ENCODE peak calls at places on chromosomes 1 and 21, in seven cellular contexts. I, Y, X, C, S, V and M are unnamed samples.

GRCh38 chr1:6245086-6245868 is 1.3 kb downstream of the HES3 start:
- DNase-seq in I (peak; percentile 92), Y (peak; percentile 85), X (peak; percentile 87), C (peak; percentile 65), S (peak; percentile 51), V (peak; percentile 83), M (peak; percentile 92)

GRCh38 chr1:23290811-23291565 is 53.1 kb downstream of the HNRNPR start:
- DNase-seq in I (no peak), Y (no peak), X (no peak), C (no peak), S (no peak), V (no peak), M (no peak)

GRCh38 chr1:53246261-53247134 is 8.2 kb upstream of the MAGOH start:
- DNase-seq in I (no peak), Y (no peak), X (no peak), C (no peak), S (no peak), V (no peak), M (no peak)

GRCh38 chr1:154863702-154864174 is 6.3 kb downstream of the KCNN3 start:
- DNase-seq in I (peak; percentile 74), Y (no peak), X (no peak), C (no peak), S (no peak), V (peak; percentile 88), M (no peak)

GRCh38 chr1:110155878-110156522 is 5.7 kb downstream of the SLC6A17 start:
- DNase-seq in I (peak; percentile 79), Y (no peak), X (peak; percentile 58), C (no peak), S (peak; percentile 22), V (no peak), M (no peak)

GRCh38 chr1:224540535-224540934 is 75.6 kb upstream of the CNIH3 start:
- DNase-seq in I (no peak), Y (no peak), X (no peak), C (no peak), S (no peak), V (no peak), M (no peak)

GRCh38 chr1:162772571-162773154 is 17.8 kb upstream of the HSD17B7 start:
- DNase-seq in I (no peak), Y (no peak), X (no peak), C (no peak), S (no peak), V (no peak), M (no peak)

GRCh38 chr1:52707927-52708655 is 9.9 kb upstream of the COA7 start:
- DNase-seq in I (no peak), Y (no peak), X (no peak), C (no peak), S (no peak), V (no peak), M (peak; percentile 80)

GRCh38 chr21:45845063-45845789 is 136.3 kb upstream of the COL6A1 start:
- DNase-seq in I (no peak), Y (no peak), X (no peak), C (no peak), S (no peak), V (peak; percentile 6), M (no peak)

GRCh38 chr1:226654046-226654445 is 85.0 kb downstream of the ITPKB start:
- DNase-seq in I (no peak), Y (peak; percentile 44), X (peak; percentile 89), C (no peak), S (no peak), V (no peak), M (peak; percentile 74)

GRCh38 chr1:52726265-52727113 is at the start of gene ZYG11B:
- DNase-seq in I (peak; percentile 98), Y (peak; percentile 93), X (peak; percentile 93), C (peak; percentile 84), S (peak; percentile 86), V (peak; percentile 88), M (peak; percentile 98)

GRCh38 chr1:155175281-155175926 is 1.8 kb downstream of the TRIM46 start:
- DNase-seq in I (no peak), Y (no peak), X (no peak), C (no peak), S (no peak), V (peak; percentile 21), M (peak; percentile 75)

GRCh38 chr1:29122662-29122986 is 1.1 kb downstream of the TMEM200B start:
- DNase-seq in I (no peak), Y (no peak), X (no peak), C (no peak), S (peak; percentile 77), V (no peak), M (no peak)

GRCh38 chr1:177907000-177907399 is 62.9 kb downstream of the SEC16B start:
- DNase-seq in I (no peak), Y (no peak), X (no peak), C (no peak), S (no peak), V (no peak), M (no peak)

GRCh38 chr1:159408862-159409400 is 23.1 kb upstream of the OR10J4 start:
- DNase-seq in I (no peak), Y (no peak), X (no peak), C (no peak), S (no peak), V (no peak), M (no peak)

GRCh38 chr1:94218332-94218731 is 19.1 kb downstream of the ARHGAP29 start:
- DNase-seq in I (no peak), Y (no peak), X (no peak), C (no peak), S (no peak), V (no peak), M (no peak)

GRCh38 chr1:114063544-114063943 is 84.3 kb downstream of the OLFML3 start:
- DNase-seq in I (no peak), Y (no peak), X (no peak), C (no peak), S (no peak), V (no peak), M (no peak)

GRCh38 chr1:216927111-216927510 is 203.9 kb upstream of the ESRRG start:
- DNase-seq in I (no peak), Y (no peak), X (no peak), C (no peak), S (no peak), V (no peak), M (no peak)
- H3K27ac ChIP-seq in I (no peak overlapping the region), Y (no peak overlapping the region), X (no peak overlapping the region), C (no peak overlapping the region), S (no peak overlapping the region), V (no peak overlapping the region), M (no peak overlapping the region)

GRCh38 chr1:234519506-234519905 is 40.5 kb upstream of the TARBP1 start:
- DNase-seq in I (no peak), Y (no peak), X (no peak), C (no peak), S (no peak), V (no peak), M (no peak)

GRCh38 chr1:234517087-234517802 is 38.3 kb upstream of the TARBP1 start:
- DNase-seq in I (no peak), Y (no peak), X (no peak), C (no peak), S (no peak), V (no peak), M (no peak)

GRCh38 chr1:234518876-234519275 is 39.9 kb upstream of the TARBP1 start:
- DNase-seq in I (no peak), Y (no peak), X (no peak), C (no peak), S (no peak), V (no peak), M (no peak)

GRCh38 chr1:234521802-234522185 is 42.8 kb upstream of the TARBP1 start:
- DNase-seq in I (no peak), Y (no peak), X (no peak), C (no peak), S (no peak), V (no peak), M (no peak)

GRCh38 chr1:234520908-234521801 is 42.2 kb upstream of the TARBP1 start:
- DNase-seq in I (peak; percentile 29), Y (no peak), X (no peak), C (no peak), S (no peak), V (no peak), M (no peak)
- H3K27ac ChIP-seq in I (no peak overlapping the region), Y (no peak overlapping the region), X (no peak overlapping the region), C (no peak overlapping the region), S (peak overlapping the region; percentile 98), V (no peak overlapping the region), M (peak overlapping the region; percentile 89)

GRCh38 chr1:180219776-180220175 is 10.3 kb upstream of the LHX4 start:
- DNase-seq in I (no peak), Y (no peak), X (no peak), C (no peak), S (no peak), V (no peak), M (no peak)

GRCh38 chr1:180213401-180214177 is 16.5 kb upstream of the LHX4 start:
- DNase-seq in I (peak; percentile 100), Y (peak; percentile 62), X (no peak), C (peak; percentile 16), S (no peak), V (peak; percentile 10), M (peak; percentile 72)

GRCh38 chr1:180215856-180216625 is 14.0 kb upstream of the LHX4 start:
- DNase-seq in I (no peak), Y (no peak), X (no peak), C (no peak), S (no peak), V (peak; percentile 32), M (no peak)

GRCh38 chr1:180218806-180219765 is 11.0 kb upstream of the LHX4 start:
- DNase-seq in I (no peak), Y (no peak), X (no peak), C (no peak), S (no peak), V (no peak), M (no peak)

GRCh38 chr1:180217021-180217420 is 13.0 kb upstream of the LHX4 start:
- DNase-seq in I (no peak), Y (no peak), X (no peak), C (no peak), S (no peak), V (no peak), M (no peak)
- H3K27ac ChIP-seq in I (no peak overlapping the region), Y (no peak overlapping the region), X (no peak overlapping the region), C (no peak overlapping the region), S (no peak overlapping the region), V (no peak overlapping the region), M (no peak overlapping the region)

DNA sequence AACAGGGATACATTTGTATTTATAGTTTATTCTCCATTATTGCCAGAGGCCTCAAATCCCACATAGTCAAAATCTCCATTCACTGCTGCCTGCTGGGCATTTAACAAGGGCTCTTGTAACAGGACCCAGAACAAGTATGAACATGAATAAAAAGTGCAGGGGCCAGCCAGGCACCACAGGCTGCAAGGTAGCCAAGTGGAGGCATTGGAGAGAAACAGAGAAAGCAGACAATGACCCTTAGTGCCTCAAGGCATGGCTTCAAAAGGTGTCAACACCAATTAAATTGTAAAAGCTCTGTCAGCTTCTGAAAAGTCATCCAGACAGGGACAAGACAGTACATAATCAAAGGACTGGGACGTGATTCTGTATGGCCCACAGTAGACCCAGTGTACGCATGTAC is 116.8 kb downstream of the ATP6V1G3 start:
- DNase-seq in I (no peak), Y (no peak), X (no peak), C (no peak), S (no peak), V (no peak), M (no peak)
- H3K27ac ChIP-seq in I (no peak overlapping the region), Y (no peak overlapping the region), X (no peak overlapping the region), C (no peak overlapping the region), S (no peak overlapping the region), V (no peak overlapping the region), M (no peak overlapping the region)